ENCODE peak calls at places on chromosome 2, in seven cellular contexts. One of them, this sample, is unnamed.

GRCh38 chr2:206556357-206556949 is 85.8 kb upstream of the FAM237A start:
- DNase-seq in endothelial cell of umbilical vein: peak
- DNase-seq in epithelial cell of esophagus: peak
- DNase-seq in fibroblast of lung: peak
- DNase-seq in IMR-90: peak
- DNase-seq in neural progenitor cell: peak
- DNase-seq in AG10803: peak
- DNase-seq in this sample: peak

GRCh38 chr2:207763308-207763707 is 6.4 kb downstream of the FZD5 start:
- DNase-seq in fibroblast of lung: no peak
- DNase-seq in epithelial cell of esophagus: no peak
- DNase-seq in endothelial cell of umbilical vein: no peak
- DNase-seq in neural progenitor cell: no peak
- DNase-seq in IMR-90: no peak
- DNase-seq in AG10803: no peak
- DNase-seq in this sample: no peak

GRCh38 chr2:9211496-9211895 is 4.9 kb downstream of the ASAP2 start:
- DNase-seq in fibroblast of lung: no peak
- DNase-seq in IMR-90: no peak
- DNase-seq in neural progenitor cell: no peak
- DNase-seq in epithelial cell of esophagus: no peak
- DNase-seq in AG10803: peak
- DNase-seq in endothelial cell of umbilical vein: peak
- DNase-seq in this sample: no peak

GRCh38 chr2:144480257-144480656 is 39.7 kb downstream of the ZEB2 start:
- DNase-seq in neural progenitor cell: peak
- DNase-seq in endothelial cell of umbilical vein: no peak
- DNase-seq in epithelial cell of esophagus: no peak
- DNase-seq in fibroblast of lung: peak
- DNase-seq in AG10803: peak
- DNase-seq in IMR-90: peak
- DNase-seq in this sample: peak

GRCh38 chr2:10513201-10513600 is 65.1 kb upstream of the ODC1 start:
- DNase-seq in neural progenitor cell: no peak
- DNase-seq in IMR-90: no peak
- DNase-seq in epithelial cell of esophagus: no peak
- DNase-seq in fibroblast of lung: no peak
- DNase-seq in AG10803: no peak
- DNase-seq in endothelial cell of umbilical vein: no peak
- DNase-seq in this sample: no peak

GRCh38 chr2:172708247-172708646 is 27.4 kb upstream of the RAPGEF4 start:
- DNase-seq in epithelial cell of esophagus: no peak
- DNase-seq in fibroblast of lung: no peak
- DNase-seq in endothelial cell of umbilical vein: no peak
- DNase-seq in neural progenitor cell: no peak
- DNase-seq in AG10803: no peak
- DNase-seq in IMR-90: no peak
- DNase-seq in this sample: no peak

GRCh38 chr2:198441246-198441645 is 636.9 kb downstream of the PLCL1 start:
- DNase-seq in epithelial cell of esophagus: peak
- DNase-seq in neural progenitor cell: no peak
- DNase-seq in IMR-90: peak
- DNase-seq in endothelial cell of umbilical vein: no peak
- DNase-seq in fibroblast of lung: peak
- DNase-seq in AG10803: peak
- DNase-seq in this sample: no peak

GRCh38 chr2:144510206-144510991 is 9.5 kb downstream of the ZEB2 start:
- DNase-seq in fibroblast of lung: peak
- DNase-seq in endothelial cell of umbilical vein: peak
- DNase-seq in AG10803: peak
- DNase-seq in neural progenitor cell: peak
- DNase-seq in IMR-90: peak
- DNase-seq in epithelial cell of esophagus: peak
- DNase-seq in this sample: peak

GRCh38 chr2:231565915-231566594 is 26.6 kb upstream of the TEX44 start:
- DNase-seq in endothelial cell of umbilical vein: no peak
- DNase-seq in neural progenitor cell: no peak
- DNase-seq in fibroblast of lung: no peak
- DNase-seq in IMR-90: no peak
- DNase-seq in epithelial cell of esophagus: no peak
- DNase-seq in AG10803: no peak
- DNase-seq in this sample: no peak

GRCh38 chr2:197293252-197294007 is 17.1 kb downstream of the ANKRD44 start:
- DNase-seq in epithelial cell of esophagus: no peak
- DNase-seq in IMR-90: no peak
- DNase-seq in AG10803: no peak
- DNase-seq in fibroblast of lung: no peak
- DNase-seq in neural progenitor cell: no peak
- DNase-seq in endothelial cell of umbilical vein: no peak
- DNase-seq in this sample: no peak

GRCh38 chr2:182646763-182647498 is 69.1 kb upstream of the DNAJC10 start:
- DNase-seq in epithelial cell of esophagus: no peak
- DNase-seq in endothelial cell of umbilical vein: no peak
- DNase-seq in neural progenitor cell: no peak
- DNase-seq in AG10803: no peak
- DNase-seq in IMR-90: no peak
- DNase-seq in fibroblast of lung: no peak
- DNase-seq in this sample: no peak

GRCh38 chr2:204892506-204893255 is 347.4 kb downstream of the PARD3B start:
- DNase-seq in AG10803: peak
- DNase-seq in endothelial cell of umbilical vein: no peak
- DNase-seq in epithelial cell of esophagus: peak
- DNase-seq in fibroblast of lung: peak
- DNase-seq in neural progenitor cell: no peak
- DNase-seq in IMR-90: peak
- DNase-seq in this sample: peak

GRCh38 chr2:177106212-177106611 is 106.4 kb upstream of the HNRNPA3 start:
- DNase-seq in epithelial cell of esophagus: no peak
- DNase-seq in IMR-90: no peak
- DNase-seq in AG10803: no peak
- DNase-seq in neural progenitor cell: no peak
- DNase-seq in endothelial cell of umbilical vein: no peak
- DNase-seq in fibroblast of lung: no peak
- DNase-seq in this sample: no peak

GRCh38 chr2:220572385-220572784 is 945.0 kb downstream of the SLC4A3 start:
- DNase-seq in fibroblast of lung: peak
- DNase-seq in AG10803: peak
- DNase-seq in IMR-90: peak
- DNase-seq in epithelial cell of esophagus: peak
- DNase-seq in endothelial cell of umbilical vein: no peak
- DNase-seq in neural progenitor cell: no peak
- DNase-seq in this sample: peak

GRCh38 chr2:144479659-144480058 is 40.3 kb downstream of the ZEB2 start:
- DNase-seq in IMR-90: no peak
- DNase-seq in neural progenitor cell: peak
- DNase-seq in AG10803: no peak
- DNase-seq in endothelial cell of umbilical vein: no peak
- DNase-seq in fibroblast of lung: no peak
- DNase-seq in epithelial cell of esophagus: no peak
- DNase-seq in this sample: no peak

DNA sequence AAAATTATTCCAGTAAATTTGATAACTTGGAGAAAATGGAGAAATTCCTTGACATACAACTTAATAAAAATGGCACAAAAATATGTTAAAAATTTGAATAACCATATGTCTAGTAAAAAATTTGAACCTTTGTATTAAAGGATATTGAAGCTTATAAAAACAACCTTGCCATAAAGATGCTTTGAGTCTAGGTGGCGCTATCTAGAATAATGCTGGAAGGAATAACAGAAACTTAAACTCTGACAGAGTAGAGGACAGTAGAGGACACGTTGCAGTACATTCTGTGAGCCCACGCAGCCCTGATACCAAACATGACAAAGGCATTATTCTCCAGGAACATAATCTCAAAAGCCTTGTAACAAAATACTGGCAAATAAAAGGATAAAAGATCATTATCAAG is 44.7 kb upstream of the ALKAL2 start:
- DNase-seq in neural progenitor cell: no peak
- DNase-seq in fibroblast of lung: no peak
- DNase-seq in epithelial cell of esophagus: no peak
- DNase-seq in AG10803: no peak
- DNase-seq in IMR-90: no peak
- DNase-seq in endothelial cell of umbilical vein: no peak
- DNase-seq in this sample: no peak
- TF ChIP-seq CTCF in neural progenitor cell: peak
- TF ChIP-seq CTCF in fibroblast of lung: no peak
- TF ChIP-seq CTCF in epithelial cell of esophagus: no peak
- TF ChIP-seq CTCF in AG10803: no peak
- TF ChIP-seq CTCF in IMR-90: no peak
- TF ChIP-seq CTCF in endothelial cell of umbilical vein: no peak
- TF ChIP-seq CTCF in this sample: no peak

GRCh38 chr2:112483047-112483473 is 1.1 kb downstream of the TTL start:
- DNase-seq in epithelial cell of esophagus: peak
- DNase-seq in fibroblast of lung: peak
- DNase-seq in endothelial cell of umbilical vein: peak
- DNase-seq in IMR-90: peak
- DNase-seq in neural progenitor cell: peak
- DNase-seq in AG10803: peak
- DNase-seq in this sample: peak

GRCh38 chr2:112482309-112483046 is 522 bp downstream of the TTL start:
- DNase-seq in fibroblast of lung: peak
- DNase-seq in IMR-90: peak
- DNase-seq in endothelial cell of umbilical vein: peak
- DNase-seq in neural progenitor cell: peak
- DNase-seq in epithelial cell of esophagus: peak
- DNase-seq in AG10803: peak
- DNase-seq in this sample: peak

GRCh38 chr2:112481050-112481527 is 867 bp upstream of the TTL start:
- DNase-seq in endothelial cell of umbilical vein: peak
- DNase-seq in IMR-90: peak
- DNase-seq in epithelial cell of esophagus: peak
- DNase-seq in AG10803: peak
- DNase-seq in fibroblast of lung: peak
- DNase-seq in neural progenitor cell: peak
- DNase-seq in this sample: peak

GRCh38 chr2:112480540-112481049 is 1.4 kb upstream of the TTL start:
- DNase-seq in neural progenitor cell: peak
- DNase-seq in epithelial cell of esophagus: peak
- DNase-seq in AG10803: no peak
- DNase-seq in endothelial cell of umbilical vein: peak
- DNase-seq in fibroblast of lung: no peak
- DNase-seq in IMR-90: no peak
- DNase-seq in this sample: no peak

DNA sequence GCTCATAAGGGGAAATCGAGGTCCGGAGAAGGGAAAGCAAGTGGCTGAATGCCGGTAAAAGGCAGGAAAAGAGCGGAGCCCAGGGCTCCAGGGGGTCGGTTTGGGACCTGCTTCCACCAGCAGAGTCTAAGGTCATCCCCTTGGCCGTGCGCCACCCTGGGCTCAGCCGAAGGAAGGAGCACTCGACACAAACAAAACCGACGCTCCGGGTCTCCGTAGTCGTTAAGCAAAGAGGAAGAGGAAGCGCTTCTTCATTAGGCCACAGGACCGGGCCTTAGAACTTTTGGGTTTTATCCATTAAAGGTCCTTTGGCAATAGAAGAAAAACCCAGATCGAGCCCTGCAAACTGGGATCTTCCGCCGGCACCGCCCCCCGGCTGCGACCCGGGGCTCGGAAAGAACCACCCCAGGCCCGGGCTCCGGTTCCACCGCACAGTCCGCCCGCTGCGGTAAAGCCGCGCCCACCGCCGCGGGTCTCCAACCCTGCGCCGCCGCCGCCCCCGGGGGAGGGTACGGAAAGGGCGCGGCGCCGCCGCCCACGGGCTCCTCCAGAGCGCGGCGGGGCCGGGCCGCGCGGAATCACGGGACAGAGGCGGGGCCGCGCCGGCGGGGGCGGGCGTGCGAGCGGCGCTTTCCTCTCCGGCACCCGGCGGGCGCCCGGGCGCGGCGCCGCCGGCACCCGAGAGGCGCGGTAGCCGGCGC is at the start of gene TTL:
- DNase-seq in IMR-90: peak
- DNase-seq in AG10803: peak
- DNase-seq in fibroblast of lung: peak
- DNase-seq in neural progenitor cell: peak
- DNase-seq in epithelial cell of esophagus: peak
- DNase-seq in endothelial cell of umbilical vein: peak
- DNase-seq in this sample: peak
- H3K4me3 ChIP-seq in IMR-90: peak
- H3K4me3 ChIP-seq in AG10803: peak
- H3K4me3 ChIP-seq in fibroblast of lung: peak
- H3K4me3 ChIP-seq in neural progenitor cell: peak
- H3K4me3 ChIP-seq in epithelial cell of esophagus: peak
- H3K4me3 ChIP-seq in endothelial cell of umbilical vein: peak
- H3K4me3 ChIP-seq in this sample: peak

DNA sequence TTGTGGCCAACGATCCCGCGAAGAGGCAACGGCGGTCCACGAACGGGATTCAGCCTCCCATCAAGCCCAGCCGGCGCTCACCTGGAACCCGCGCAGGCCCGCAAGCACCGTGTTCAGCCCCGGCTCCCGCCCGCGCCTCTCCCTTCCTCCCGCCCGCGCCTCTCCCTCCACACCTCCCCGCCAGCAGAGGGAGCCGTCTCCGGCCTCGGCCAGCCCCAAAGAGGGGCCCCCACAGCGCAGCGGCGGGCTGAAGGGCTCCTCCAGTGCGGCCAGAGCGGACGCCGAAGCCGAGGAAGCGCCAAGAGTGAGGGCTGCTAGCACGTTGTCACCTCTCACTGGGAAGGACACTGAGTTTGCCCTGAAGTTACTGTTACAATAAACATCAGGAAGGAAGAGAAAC is 55.3 kb upstream of the LAPTM4A start:
- DNase-seq in endothelial cell of umbilical vein: peak
- DNase-seq in neural progenitor cell: peak
- DNase-seq in fibroblast of lung: peak
- DNase-seq in epithelial cell of esophagus: peak
- DNase-seq in AG10803: no peak
- DNase-seq in IMR-90: no peak
- DNase-seq in this sample: no peak
- TF ChIP-seq CTCF in endothelial cell of umbilical vein: peak
- TF ChIP-seq CTCF in neural progenitor cell: peak
- TF ChIP-seq CTCF in fibroblast of lung: peak
- TF ChIP-seq CTCF in epithelial cell of esophagus: peak
- TF ChIP-seq CTCF in AG10803: no peak
- TF ChIP-seq CTCF in IMR-90: peak
- TF ChIP-seq CTCF in this sample: peak

GRCh38 chr2:263022-263738 is 652 bp downstream of the SH3YL1 start:
- DNase-seq in fibroblast of lung: no peak
- DNase-seq in endothelial cell of umbilical vein: no peak
- DNase-seq in epithelial cell of esophagus: no peak
- DNase-seq in neural progenitor cell: no peak
- DNase-seq in AG10803: no peak
- DNase-seq in IMR-90: no peak
- DNase-seq in this sample: no peak

GRCh38 chr2:263774-264492 is at the start of gene SH3YL1:
- DNase-seq in IMR-90: no peak
- DNase-seq in endothelial cell of umbilical vein: peak
- DNase-seq in fibroblast of lung: peak
- DNase-seq in epithelial cell of esophagus: peak
- DNase-seq in AG10803: no peak
- DNase-seq in neural progenitor cell: peak
- DNase-seq in this sample: no peak

GRCh38 chr2:259789-260331 is 4.0 kb downstream of the SH3YL1 start:
- DNase-seq in endothelial cell of umbilical vein: no peak
- DNase-seq in neural progenitor cell: no peak
- DNase-seq in epithelial cell of esophagus: no peak
- DNase-seq in fibroblast of lung: no peak
- DNase-seq in IMR-90: no peak
- DNase-seq in AG10803: no peak
- DNase-seq in this sample: no peak

GRCh38 chr2:260507-261161 is 3.2 kb downstream of the SH3YL1 start:
- DNase-seq in AG10803: no peak
- DNase-seq in neural progenitor cell: no peak
- DNase-seq in epithelial cell of esophagus: no peak
- DNase-seq in fibroblast of lung: no peak
- DNase-seq in endothelial cell of umbilical vein: no peak
- DNase-seq in IMR-90: peak
- DNase-seq in this sample: no peak

GRCh38 chr2:262117-262516 is 1.7 kb downstream of the SH3YL1 start:
- DNase-seq in IMR-90: no peak
- DNase-seq in AG10803: no peak
- DNase-seq in endothelial cell of umbilical vein: no peak
- DNase-seq in fibroblast of lung: no peak
- DNase-seq in epithelial cell of esophagus: peak
- DNase-seq in neural progenitor cell: no peak
- DNase-seq in this sample: no peak
- H3K4me3 ChIP-seq in IMR-90: no peak
- H3K4me3 ChIP-seq in AG10803: no peak
- H3K4me3 ChIP-seq in endothelial cell of umbilical vein: no peak
- H3K4me3 ChIP-seq in fibroblast of lung: no peak
- H3K4me3 ChIP-seq in epithelial cell of esophagus: peak
- H3K4me3 ChIP-seq in neural progenitor cell: no peak
- H3K4me3 ChIP-seq in this sample: no peak

This sample was measured in foreskin fibroblast.